ENCODE peak calls at places on chromosomes 12 and 14, in four cellular contexts. G is CD8-positive, alpha-beta T cell; Z is heart right ventricle; X is neural progenitor cell. N is an unnamed sample. For H3K9me3, the result is how much of the 10 kb centered on the place peaks cover.

GRCh38 chr12:59118356-59118755 is 198.1 kb upstream of the LRIG3 start:
- DNase-seq in X (no peak), Z (no peak), G (no peak), N (no peak)

GRCh38 chr12:110068654-110069053 is 20.3 kb upstream of the C12orf76 start:
- DNase-seq in G (no peak), Z (no peak), X (no peak), N (no peak)

GRCh38 chr12:28257411-28257810 is 67.2 kb downstream of the CCDC91 start:
- DNase-seq in X (no peak), Z (no peak), G (no peak), N (no peak)

GRCh38 chr12:132147423-132148367 is 3.4 kb downstream of the NOC4L start:
- DNase-seq in G (no peak), Z (no peak), X (no peak), N (no peak)

GRCh38 chr14:22418631-22419030 is 170.4 kb downstream of the DAD1 start:
- DNase-seq in Z (no peak), G (no peak), X (no peak), N (no peak)

GRCh38 chr12:54125950-54126695 is 62.7 kb downstream of the SMUG1 start:
- DNase-seq in X (peak), G (no peak), Z (peak), N (no peak)

GRCh38 chr12:75311369-75311768 is 18.8 kb downstream of the CAPS2 start:
- DNase-seq in Z (no peak), G (no peak), X (no peak), N (no peak)

GRCh38 chr14:80714489-80714888 is 227.0 kb downstream of the CEP128 start:
- DNase-seq in X (no peak), Z (no peak), G (no peak), N (no peak)

GRCh38 chr14:32397871-32398640 is 69.0 kb downstream of the AKAP6 start:
- DNase-seq in Z (no peak), X (no peak), G (no peak), N (no peak)

GRCh38 chr14:103361868-103362267 is 23.3 kb upstream of the MARK3 start:
- DNase-seq in X (no peak), G (no peak), Z (no peak), N (no peak)

GRCh38 chr14:24348186-24348585 is 8.4 kb upstream of the RIPK3 start:
- DNase-seq in Z (no peak), G (no peak), X (no peak), N (no peak)

GRCh38 chr12:48615681-48616080 is 45.8 kb upstream of the LALBA start:
- DNase-seq in Z (no peak), G (no peak), X (no peak), N (no peak)

GRCh38 chr12:78612224-78612623 is 252.3 kb upstream of the SYT1 start:
- DNase-seq in Z (no peak), X (no peak), G (no peak), N (no peak)
- H3K9me3 ChIP-seq in Z (under half), X (under half), G (under half), N (under half)

GRCh38 chr14:79705126-79705894 is 506.0 kb downstream of the DIO2 start:
- DNase-seq in G (no peak), X (no peak), Z (no peak), N (no peak)
- H3K9me3 ChIP-seq in G (under half), X (under half), Z (under half), N (under half)

DNA sequence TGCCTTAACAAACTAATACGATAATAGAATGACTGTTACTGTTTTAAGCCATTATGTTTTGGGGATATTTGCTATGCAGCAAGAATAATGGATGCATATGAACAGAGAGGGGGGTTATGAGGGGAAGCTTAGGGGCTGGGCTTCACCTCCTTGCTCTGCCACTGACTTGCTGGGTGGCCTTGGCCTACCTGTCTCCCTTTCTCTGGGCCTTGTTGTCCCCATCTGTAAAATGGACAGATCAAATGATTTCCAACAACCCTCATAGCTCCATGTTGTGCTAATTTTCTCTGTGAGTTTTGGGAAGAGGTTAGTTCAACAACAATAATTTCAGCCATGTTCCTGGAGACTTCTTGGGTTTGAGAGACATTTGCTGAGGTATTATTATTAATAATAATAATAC is 119.6 kb downstream of the VRK1 start:
- DNase-seq in G (no peak), X (no peak), Z (no peak), N (no peak)
- H3K9me3 ChIP-seq in G (under half), X (under half), Z (under half), N (under half)

GRCh38 chr12:99486277-99486676 is 161.3 kb upstream of the GARIN6 start:
- DNase-seq in X (no peak), Z (no peak), G (no peak), N (no peak)
- H3K9me3 ChIP-seq in X (under half), Z (under half), G (under half), N (under half)

GRCh38 chr12:30396576-30396975 is 299.1 kb downstream of the IPO8 start:
- DNase-seq in X (no peak), Z (no peak), G (no peak), N (no peak)

GRCh38 chr12:30395190-30395589 is 300.5 kb downstream of the IPO8 start:
- DNase-seq in X (no peak), G (no peak), Z (no peak), N (no peak)

GRCh38 chr12:30400349-30400748 is 295.3 kb downstream of the IPO8 start:
- DNase-seq in G (no peak), Z (no peak), X (no peak), N (no peak)

DNA sequence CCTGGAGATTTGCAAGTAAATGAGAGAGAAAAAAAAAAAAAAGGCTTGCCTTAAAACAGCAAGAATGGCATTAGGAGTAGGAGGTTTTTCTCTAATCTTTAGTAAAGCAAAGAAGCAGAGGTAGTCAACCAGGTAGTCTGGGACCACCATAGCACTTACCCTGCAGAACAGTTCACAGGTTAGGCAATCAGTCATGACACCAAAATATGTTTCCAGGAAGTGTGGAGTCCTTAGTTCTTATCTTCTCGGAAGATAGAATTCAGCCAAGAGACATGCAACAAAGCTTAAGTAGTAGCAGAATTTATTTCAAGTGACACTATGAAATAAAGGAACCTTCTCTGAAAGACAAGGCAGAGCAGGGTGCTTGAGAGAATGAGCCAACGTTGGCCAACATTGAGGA is 295.8 kb downstream of the IPO8 start:
- DNase-seq in X (no peak), G (no peak), Z (no peak), N (no peak)
- H3K9me3 ChIP-seq in X (under half), G (under half), Z (under half), N (under half)

GRCh38 chr12:73699318-73699717 is 838.3 kb upstream of the ATXN7L3B start:
- DNase-seq in G (no peak), X (no peak), Z (no peak), N (no peak)
- H3K9me3 ChIP-seq in G (under half), X (under half), Z (under half), N (under half)

GRCh38 chr12:92988622-92989130 is 59.6 kb upstream of the EEA1 start:
- DNase-seq in X (no peak), G (no peak), Z (no peak), N (no peak)
- H3K9me3 ChIP-seq in X (under half), G (under half), Z (under half), N (under half)

GRCh38 chr14:58085877-58086276 is 66.1 kb downstream of the ARMH4 start:
- DNase-seq in Z (no peak), G (no peak), X (no peak), N (no peak)
- H3K9me3 ChIP-seq in Z (under half), G (under half), X (under half), N (under half)

N was measured in T-helper 17 cell.